ENCODE peak calls at places on chromosomes 3 and 15, in six cellular contexts. P is uterus, L is tibial artery, F is astrocyte, K is GM23248, I is IMR-90. C is an unnamed sample.

GRCh38 chr3:44415421-44415820 is 62.0 kb downstream of the ZNF445 start:
- DNase-seq in K (no peak), F (no peak), L (no peak), I (no peak), P (no peak), C (peak; percentile 23)

GRCh38 chr3:147008458-147008857 is 397.9 kb downstream of the ZIC4 start:
- DNase-seq in K (no peak), P (no peak), L (no peak), F (no peak), I (no peak), C (no peak)

GRCh38 chr3:132253262-132253878 is 63.8 kb upstream of the ACP3 start:
- DNase-seq in I (peak; percentile 76), L (no peak), P (peak; percentile 17), K (peak; percentile 83), F (peak; percentile 42), C (no peak)

GRCh38 chr3:17143893-17144664 is 259.3 kb downstream of the PLCL2 start:
- DNase-seq in I (no peak), K (no peak), P (no peak), L (no peak), F (no peak), C (no peak)

GRCh38 chr3:54822206-54822605 is 105.7 kb downstream of the LRTM1 start:
- DNase-seq in F (peak; percentile 65), I (peak; percentile 59), P (no peak), L (no peak), K (peak; percentile 55), C (peak; percentile 38)

GRCh38 chr15:100167884-100168375 is 173.8 kb downstream of the ADAMTS17 start:
- DNase-seq in I (no peak), K (no peak), L (peak; percentile 80), P (peak; percentile 58), F (no peak), C (no peak)

GRCh38 chr3:59877679-59878427 is 828.0 kb upstream of the CFAP20DC start:
- DNase-seq in P (no peak), F (peak; percentile 69), I (peak; percentile 8), K (no peak), L (no peak), C (no peak)

GRCh38 chr3:48926425-48927392 is 8.1 kb downstream of the ARIH2 start:
- DNase-seq in K (peak; percentile 34), P (no peak), F (no peak), L (no peak), I (no peak), C (no peak)

GRCh38 chr3:17183951-17184550 is 299.3 kb downstream of the PLCL2 start:
- DNase-seq in K (peak; percentile 76), L (no peak), P (no peak), F (peak; percentile 74), I (peak; percentile 62), C (no peak)

GRCh38 chr15:60634815-60635214 is 155.9 kb upstream of the ICE2 start:
- DNase-seq in I (peak; percentile 6), P (no peak), F (peak; percentile 8), L (no peak), K (peak; percentile 5), C (no peak)

GRCh38 chr3:136659253-136659652 is 92.9 kb downstream of the STAG1 start:
- DNase-seq in P (no peak), L (no peak), I (peak; percentile 87), K (peak; percentile 80), F (peak; percentile 94), C (peak; percentile 41)

GRCh38 chr3:30493912-30494311 is 112.5 kb upstream of the TGFBR2 start:
- DNase-seq in L (no peak), F (peak; percentile 69), I (peak; percentile 77), P (peak; percentile 66), K (peak; percentile 93), C (no peak)

GRCh38 chr3:195208183-195208582 is 62.8 kb downstream of the XXYLT1 start:
- DNase-seq in I (no peak), P (peak; percentile 13), F (no peak), L (no peak), K (no peak), C (peak; percentile 15)

GRCh38 chr3:195209836-195210551 is 61.0 kb downstream of the XXYLT1 start:
- DNase-seq in K (peak; percentile 85), L (peak; percentile 80), F (no peak), P (peak; percentile 58), I (peak; percentile 60), C (peak; percentile 30)

GRCh38 chr3:195207731-195208130 is 63.2 kb downstream of the XXYLT1 start:
- DNase-seq in I (no peak), F (no peak), P (peak; percentile 27), L (no peak), K (no peak), C (no peak)

GRCh38 chr3:195208631-195209030 is 62.3 kb downstream of the XXYLT1 start:
- DNase-seq in K (no peak), P (peak; percentile 11), L (no peak), I (no peak), F (no peak), C (peak; percentile 6)

DNA sequence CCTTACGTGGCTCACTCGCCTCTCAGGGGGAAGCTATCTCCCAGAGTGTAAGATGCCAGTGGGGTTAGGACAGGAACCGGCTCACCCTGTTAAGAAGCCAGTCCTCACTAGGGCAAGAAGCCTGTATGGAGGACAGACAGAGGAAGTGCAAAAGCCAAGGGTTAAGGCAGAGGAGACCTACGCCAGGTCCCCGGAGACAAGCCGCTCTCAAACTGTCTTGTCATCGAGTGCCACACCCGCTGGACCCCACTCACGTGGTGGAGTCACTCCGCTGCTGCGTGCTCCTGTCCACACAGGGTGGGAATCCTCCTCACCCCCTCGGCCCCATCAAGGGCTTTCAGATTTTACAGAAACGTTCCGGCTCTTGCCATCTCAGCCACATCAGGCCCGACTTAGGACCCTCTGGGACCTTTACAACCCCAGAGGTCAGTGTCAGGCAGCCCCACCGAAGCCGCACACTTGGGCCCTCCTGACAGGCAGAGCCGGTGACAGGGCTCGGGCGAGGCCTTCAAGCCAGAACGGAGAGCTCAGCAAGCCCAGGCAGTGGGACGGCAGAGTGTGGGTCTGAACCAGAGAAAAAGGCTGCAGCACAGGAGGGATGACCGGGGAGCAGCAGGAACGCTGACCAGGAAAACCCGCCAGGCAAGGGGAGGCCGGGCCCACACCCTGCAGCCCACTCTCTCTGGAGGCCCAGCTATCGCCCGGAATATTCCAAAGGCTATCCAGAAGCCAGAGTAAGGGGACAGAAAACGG is 61.7 kb downstream of the XXYLT1 start:
- DNase-seq in K (peak; percentile 65), F (no peak), P (peak; percentile 43), L (no peak), I (peak; percentile 13), C (no peak)
- H3K4me1 ChIP-seq in K (peaks cover 56% of the 10 kb centered on the region), F (peaks cover 52% of the 10 kb centered on the region), P (peaks cover 10% of the 10 kb centered on the region), L (peaks cover 37% of the 10 kb centered on the region), I (peaks cover 35% of the 10 kb centered on the region), C (no peaks in the 10 kb centered on the region)

GRCh38 chr15:90211440-90212168 is 10.5 kb downstream of the SEMA4B start:
- DNase-seq in K (peak; percentile 36), L (no peak), F (peak; percentile 69), P (no peak), I (peak; percentile 67), C (no peak)
- H3K4me1 ChIP-seq in K (no peaks in the 10 kb centered on the region), L (peaks cover 35% of the 10 kb centered on the region), F (peaks cover 26% of the 10 kb centered on the region), P (no peaks in the 10 kb centered on the region), I (peaks cover 6% of the 10 kb centered on the region), C (no peaks in the 10 kb centered on the region)

GRCh38 chr15:71447328-71448250 is 332.3 kb downstream of the THSD4 start:
- DNase-seq in I (peak; percentile 36), L (no peak), P (no peak), K (peak; percentile 70), F (peak; percentile 63), C (no peak)

GRCh38 chr15:71448688-71449114 is 333.4 kb downstream of the THSD4 start:
- DNase-seq in L (no peak), P (peak; percentile 61), F (peak; percentile 42), K (peak; percentile 64), I (peak; percentile 71), C (peak; percentile 56)

GRCh38 chr15:71444032-71444810 is 328.9 kb downstream of the THSD4 start:
- DNase-seq in L (no peak), P (no peak), K (no peak), F (no peak), I (no peak), C (no peak)

GRCh38 chr15:71443538-71443937 is 328.3 kb downstream of the THSD4 start:
- DNase-seq in F (no peak), I (peak; percentile 51), L (no peak), P (peak; percentile 67), K (peak; percentile 66), C (peak; percentile 53)

DNA sequence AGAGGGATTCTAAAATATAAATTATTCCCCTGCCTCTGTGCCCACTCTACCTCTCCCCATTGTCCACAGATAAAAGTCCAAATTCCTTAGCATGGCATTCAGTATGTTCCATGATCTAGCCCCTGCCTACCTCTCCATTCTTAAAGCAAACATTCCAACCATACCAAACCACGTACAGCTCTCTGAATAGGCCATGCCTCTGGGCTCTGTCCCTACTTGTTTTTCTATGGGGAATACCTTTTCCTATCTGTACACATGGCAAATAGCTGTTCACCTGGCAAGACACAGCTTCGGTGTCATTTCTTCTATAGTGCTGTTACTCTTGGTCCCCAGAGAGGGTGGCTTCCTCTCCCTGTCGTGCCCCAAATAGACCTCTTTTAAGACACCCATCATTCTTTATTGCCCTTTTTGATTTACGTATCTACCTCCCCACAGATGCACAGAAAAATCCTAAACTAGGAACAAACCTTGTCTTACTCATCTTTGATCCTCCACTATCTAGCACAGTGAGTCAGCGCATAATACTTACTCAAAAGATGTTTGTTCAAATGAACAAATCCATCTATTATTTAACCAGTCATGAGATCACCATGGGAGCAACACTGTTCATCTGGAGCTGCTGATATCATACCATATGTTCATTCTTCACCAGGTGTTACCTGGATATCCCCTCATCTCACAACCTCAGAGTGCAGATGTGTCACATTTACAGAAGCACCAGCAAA is 329.8 kb downstream of the THSD4 start:
- DNase-seq in F (peak; percentile 65), P (no peak), I (peak; percentile 82), K (peak; percentile 70), L (no peak), C (no peak)
- H3K4me1 ChIP-seq in F (peaks cover 10% of the 10 kb centered on the region), P (no peaks in the 10 kb centered on the region), I (peaks cover 17% of the 10 kb centered on the region), K (peaks cover 25% of the 10 kb centered on the region), L (no peaks in the 10 kb centered on the region), C (no peaks in the 10 kb centered on the region)

GRCh38 chr3:184758056-184758455 is 46.2 kb upstream of the MAGEF1 start:
- DNase-seq in K (no peak), P (no peak), L (no peak), F (no peak), I (no peak), C (no peak)

GRCh38 chr3:184755315-184755731 is 43.5 kb upstream of the MAGEF1 start:
- DNase-seq in F (no peak), L (no peak), K (no peak), P (no peak), I (no peak), C (no peak)

GRCh38 chr3:184759666-184760200 is 47.9 kb upstream of the MAGEF1 start:
- DNase-seq in F (no peak), I (no peak), L (no peak), K (no peak), P (no peak), C (no peak)

GRCh38 chr3:184756151-184756681 is 44.4 kb upstream of the MAGEF1 start:
- DNase-seq in F (no peak), K (no peak), L (no peak), P (no peak), I (no peak), C (no peak)

DNA sequence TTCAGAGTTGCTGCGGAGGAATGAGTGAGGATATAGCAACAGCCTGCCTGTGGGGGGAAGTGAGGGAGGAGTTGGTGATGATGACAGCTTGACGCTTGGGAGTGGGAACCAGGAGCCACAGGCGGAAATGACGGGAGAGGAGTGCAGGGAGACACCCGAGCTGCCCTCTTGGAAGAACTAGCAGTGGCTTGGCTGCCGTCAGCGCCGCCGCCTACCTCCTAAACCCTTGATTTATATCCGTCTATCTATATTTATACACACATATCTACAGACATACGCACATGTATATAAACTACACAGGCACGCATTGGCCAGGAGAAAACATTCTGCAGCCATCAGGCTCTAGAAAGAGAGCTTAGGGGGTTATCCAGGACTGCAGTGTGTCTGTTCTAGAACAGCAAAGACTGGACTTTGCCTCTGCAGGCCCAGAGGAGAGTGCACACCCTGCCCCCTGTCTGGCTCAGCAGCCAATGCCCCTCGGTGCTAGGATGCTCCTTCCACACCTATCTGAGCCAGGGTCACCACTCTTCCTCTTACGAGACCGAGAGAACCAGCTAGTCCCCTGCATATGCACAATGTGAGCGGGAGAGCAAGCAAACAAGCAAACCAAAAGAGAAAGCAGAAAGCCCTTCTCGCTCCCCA is 45.3 kb upstream of the MAGEF1 start:
- DNase-seq in P (peak; percentile 78), I (peak; percentile 99), F (peak; percentile 66), K (peak; percentile 95), L (peak; percentile 88), C (no peak)
- H3K4me1 ChIP-seq in P (peaks cover 3% of the 10 kb centered on the region), I (peaks cover 42% of the 10 kb centered on the region), F (peaks cover 15% of the 10 kb centered on the region), K (peaks cover 21% of the 10 kb centered on the region), L (peaks cover 32% of the 10 kb centered on the region), C (no peaks in the 10 kb centered on the region)